ENCODE peak calls at places on chromosomes 3 and 15, in seven cellular contexts. V is H1, Q is GM12878, Z is K562, J is HCT116, U is HepG2, E is SK-N-SH. F is an unnamed sample.

GRCh38 chr3:170660139-170660538 is 74.3 kb upstream of the SLC7A14 start:
- DNase-seq in Z (no peak), E (no peak), J (no peak), V (no peak), Q (no peak), U (no peak), F (no peak)

GRCh38 chr15:29097971-29098370 is 171.7 kb downstream of the NSMCE3 start:
- DNase-seq in Z (no peak), E (no peak), V (no peak), U (no peak), J (no peak), Q (no peak), F (no peak)

GRCh38 chr3:135788978-135789377 is 176.6 kb upstream of the PPP2R3A start:
- DNase-seq in Z (no peak), Q (no peak), E (no peak), U (no peak), V (no peak), J (no peak), F (no peak)

GRCh38 chr15:40338921-40339620 is 1.7 kb downstream of the CCDC9B start:
- DNase-seq in Z (no peak), V (no peak), J (peak; percentile 79), U (peak; percentile 85), Q (no peak), E (no peak), F (no peak)

GRCh38 chr3:73215286-73215685 is 153.8 kb downstream of the EBLN2 start:
- DNase-seq in Z (no peak), J (no peak), Q (no peak), V (no peak), U (no peak), E (no peak), F (no peak)

GRCh38 chr3:12618426-12618825 is 45.5 kb downstream of the RAF1 start:
- DNase-seq in E (no peak), V (no peak), Z (no peak), U (no peak), J (no peak), Q (no peak), F (no peak)

GRCh38 chr3:36221975-36222374 is 158.3 kb upstream of the STAC start:
- DNase-seq in V (no peak), J (no peak), E (no peak), Z (no peak), U (no peak), Q (no peak), F (no peak)

GRCh38 chr3:177674186-177674585 is 476.9 kb upstream of the TBL1XR1 start:
- DNase-seq in Z (no peak), Q (no peak), E (no peak), J (no peak), V (no peak), U (no peak), F (no peak)

GRCh38 chr15:66429117-66429516 is 42.4 kb downstream of the MAP2K1 start:
- DNase-seq in Z (no peak), U (no peak), E (no peak), V (no peak), J (no peak), Q (no peak), F (no peak)

GRCh38 chr3:43695443-43695842 is 4.7 kb downstream of the ABHD5 start:
- DNase-seq in E (no peak), U (no peak), J (no peak), Q (no peak), Z (no peak), V (no peak), F (no peak)

GRCh38 chr3:108602249-108602934 is 12.9 kb downstream of the DZIP3 start:
- DNase-seq in V (no peak), E (no peak), Q (no peak), J (no peak), U (no peak), Z (no peak), F (no peak)

GRCh38 chr3:61162965-61163364 is 88.3 kb downstream of the FHIT start:
- DNase-seq in U (no peak), J (no peak), Z (no peak), Q (no peak), E (no peak), V (no peak), F (no peak)

GRCh38 chr3:194370753-194371152 is 1.2 kb upstream of the LRRC15 start:
- DNase-seq in E (no peak), V (no peak), J (no peak), Z (no peak), U (no peak), Q (no peak), F (no peak)

GRCh38 chr3:50714953-50715352 is 40.2 kb downstream of the DOCK3 start:
- DNase-seq in J (no peak), E (peak; percentile 45), Z (no peak), U (no peak), V (no peak), Q (no peak), F (no peak)

GRCh38 chr3:136885357-136886213 is 23.6 kb downstream of the NCK1 start:
- DNase-seq in Z (no peak), J (no peak), U (no peak), E (no peak), V (no peak), Q (no peak), F (no peak)

GRCh38 chr15:100341662-100342560 is at the start of gene ADAMTS17:
- DNase-seq in E (peak; percentile 96), U (peak; percentile 77), Q (peak; percentile 17), V (peak; percentile 91), Z (peak; percentile 30), J (peak; percentile 94), F (peak; percentile 64)

GRCh38 chr15:23532019-23532418 is 33.5 kb upstream of the MKRN3 start:
- DNase-seq in Q (no peak), Z (no peak), J (no peak), E (no peak), U (no peak), V (no peak), F (peak; percentile 20)

GRCh38 chr15:75891895-75892294 is 11.8 kb upstream of the FBXO22 start:
- DNase-seq in J (no peak), E (no peak), Z (no peak), Q (no peak), V (no peak), U (peak; percentile 48), F (no peak)

GRCh38 chr3:53120336-53120735 is 9.9 kb downstream of the RFT1 start:
- DNase-seq in J (no peak), Q (no peak), U (no peak), V (no peak), Z (peak; percentile 16), E (no peak), F (no peak)

GRCh38 chr15:35624881-35625280 is 78.9 kb upstream of the DPH6 start:
- DNase-seq in E (no peak), J (no peak), U (no peak), V (no peak), Q (no peak), Z (no peak), F (no peak)

GRCh38 chr3:162142511-162142910 is 645.9 kb downstream of the OTOL1 start:
- DNase-seq in U (no peak), Q (no peak), V (no peak), E (no peak), J (no peak), Z (no peak), F (no peak)

GRCh38 chr3:129611446-129611800 is 4.9 kb upstream of the PLXND1 start:
- DNase-seq in Z (no peak), Q (no peak), E (no peak), U (no peak), J (no peak), V (no peak), F (no peak)

GRCh38 chr3:126104028-126104635 is 20.2 kb upstream of the SLC41A3 start:
- DNase-seq in E (peak; percentile 22), Q (no peak), V (no peak), J (no peak), U (no peak), Z (no peak), F (no peak)
- TF ChIP-seq SIN3A in E (no peak), Q (no peak), V (no peak), J (no peak), U (no peak), Z (no peak), F (no peak)

GRCh38 chr15:39113741-39114140 is 467.1 kb upstream of the THBS1 start:
- DNase-seq in E (no peak), U (no peak), V (no peak), Z (no peak), Q (no peak), J (no peak), F (no peak)

GRCh38 chr15:39110746-39111145 is 470.1 kb upstream of the THBS1 start:
- DNase-seq in Q (no peak), U (no peak), E (no peak), J (no peak), V (no peak), Z (no peak), F (no peak)

GRCh38 chr15:39108021-39108420 is 472.9 kb upstream of the THBS1 start:
- DNase-seq in E (no peak), Z (no peak), V (no peak), J (no peak), U (no peak), Q (no peak), F (no peak)

GRCh38 chr15:39106913-39107312 is 474.0 kb upstream of the THBS1 start:
- DNase-seq in E (no peak), Q (no peak), V (no peak), J (no peak), Z (no peak), U (no peak), F (no peak)

GRCh38 chr15:39110336-39110735 is 470.5 kb upstream of the THBS1 start:
- DNase-seq in V (no peak), E (no peak), U (no peak), Q (no peak), Z (no peak), J (no peak), F (no peak)
- TF ChIP-seq SIN3A in V (no peak), E (no peak), U (no peak), Q (no peak), Z (no peak), J (no peak), F (no peak)

GRCh38 chr3:117887896-117888295 is 1146.8 kb downstream of the IGSF11 start:
- DNase-seq in Z (no peak), U (no peak), Q (no peak), E (no peak), V (no peak), J (no peak), F (no peak)

GRCh38 chr3:117892991-117893390 is 1141.7 kb downstream of the IGSF11 start:
- DNase-seq in E (no peak), J (no peak), V (no peak), U (no peak), Q (no peak), Z (no peak), F (no peak)

GRCh38 chr3:117887031-117887430 is 1147.6 kb downstream of the IGSF11 start:
- DNase-seq in J (no peak), E (no peak), U (no peak), Z (no peak), Q (no peak), V (no peak), F (no peak)

GRCh38 chr3:117893638-117894037 is 1141.0 kb downstream of the IGSF11 start:
- DNase-seq in Z (no peak), E (no peak), U (no peak), V (no peak), Q (no peak), J (no peak), F (no peak)

GRCh38 chr3:117892431-117892841 is 1142.2 kb downstream of the IGSF11 start:
- DNase-seq in Z (no peak), V (no peak), J (no peak), U (no peak), Q (no peak), E (no peak), F (no peak)
- TF ChIP-seq SIN3A in Z (no peak), V (no peak), J (no peak), U (no peak), Q (no peak), E (no peak), F (no peak)

GRCh38 chr15:36831125-36831914 is 251.9 kb downstream of the CDIN1 start:
- DNase-seq in U (no peak), E (no peak), Z (no peak), J (no peak), V (no peak), Q (peak; percentile 53), F (no peak)
- TF ChIP-seq SIN3A in U (no peak), E (no peak), Z (no peak), J (no peak), V (no peak), Q (no peak), F (no peak)